ENCODE peak calls at places on chromosome 22, in four cellular contexts. Z is H9, U is mesendoderm, S is IMR-90. B is an unnamed sample.

GRCh38 chr22:22893891-22894739 is 6.5 kb downstream of the IGLL5 start:
- DNase-seq in S (no peak), Z (no peak), U (no peak), B (no peak)

GRCh38 chr22:46568102-46568809 is 30.8 kb upstream of the CELSR1 start:
- DNase-seq in Z (no peak), U (no peak), S (no peak), B (no peak)

GRCh38 chr22:41243361-41243760 is 2.6 kb upstream of the CHADL start:
- DNase-seq in Z (no peak), S (no peak), U (no peak), B (no peak)

GRCh38 chr22:28021998-28022660 is 103.1 kb upstream of the PITPNB start:
- DNase-seq in Z (no peak), S (no peak), U (no peak), B (no peak)

GRCh38 chr22:37453696-37454095 is 26.4 kb upstream of the ELFN2 start:
- DNase-seq in Z (no peak), S (no peak), U (no peak), B (no peak)

GRCh38 chr22:47198801-47199251 is 436.4 kb downstream of the TBC1D22A start:
- DNase-seq in U (no peak), Z (no peak), S (no peak), B (no peak)

GRCh38 chr22:22485524-22485923 is 23.0 kb downstream of the ZNF280B start:
- DNase-seq in U (no peak), Z (no peak), S (no peak), B (no peak)

GRCh38 chr22:22565991-22566390 is 6.9 kb upstream of the PRAME start:
- DNase-seq in Z (no peak), S (peak), U (no peak), B (no peak)

GRCh38 chr22:42317691-42318547 is 47.5 kb upstream of the TCF20 start:
- DNase-seq in U (no peak), S (no peak), Z (no peak), B (no peak)

GRCh38 chr22:50702261-50702671 is 29.6 kb downstream of the SHANK3 start:
- DNase-seq in S (no peak), Z (no peak), U (no peak), B (no peak)

GRCh38 chr22:19844423-19845368 is 10.0 kb downstream of the GNB1L start:
- DNase-seq in Z (no peak), U (no peak), S (peak), B (peak)

GRCh38 chr22:36419177-36419911 is 31.6 kb upstream of the MYH9 start:
- DNase-seq in Z (no peak), S (peak), U (peak), B (peak)

GRCh38 chr22:50505776-50506610 is 1.5 kb downstream of the LMF2 start:
- DNase-seq in S (no peak), Z (peak), U (no peak), B (no peak)

GRCh38 chr22:43275545-43275981 is 67.6 kb downstream of the SCUBE1 start:
- DNase-seq in S (peak), U (peak), Z (peak), B (peak)

GRCh38 chr22:19536564-19536963 is 12.4 kb upstream of the CLDN5 start:
- DNase-seq in U (no peak), Z (no peak), S (no peak), B (no peak)

GRCh38 chr22:47213571-47214230 is 451.3 kb downstream of the TBC1D22A start:
- DNase-seq in S (no peak), U (peak), Z (peak), B (peak)

GRCh38 chr22:32502346-32502745 is 27.7 kb downstream of the FBXO7 start:
- DNase-seq in Z (peak), U (peak), S (no peak), B (no peak)

GRCh38 chr22:43228330-43228729 is 41.4 kb upstream of the TTLL12 start:
- DNase-seq in U (peak), S (peak), Z (peak), B (peak)

GRCh38 chr22:46551996-46552395 is 14.6 kb upstream of the CELSR1 start:
- DNase-seq in U (no peak), Z (no peak), S (no peak), B (no peak)

GRCh38 chr22:27348634-27349033 is 452.9 kb downstream of the MN1 start:
- DNase-seq in Z (no peak), U (no peak), S (peak), B (no peak)

GRCh38 chr22:32204856-32205722 is at the start of gene RFPL2:
- DNase-seq in S (peak), Z (peak), U (peak), B (peak)

GRCh38 chr22:37492428-37493344 is 6.5 kb upstream of the MFNG start:
- DNase-seq in Z (peak), U (peak), S (peak), B (peak)

GRCh38 chr22:30486118-30486517 is 14.3 kb upstream of the SEC14L3 start:
- DNase-seq in S (no peak), U (no peak), Z (no peak), B (no peak)
- H4K5ac ChIP-seq in S (no peak), U (no peak), Z (no peak), B (no peak)

GRCh38 chr22:45233827-45234226 is 6.9 kb downstream of the KIAA0930 start:
- DNase-seq in U (no peak), S (no peak), Z (no peak), B (no peak)
- H4K5ac ChIP-seq in U (no peak), S (no peak), Z (no peak), B (no peak)

GRCh38 chr22:44366372-44367310 is 53.9 kb upstream of the SHISAL1 start:
- DNase-seq in Z (no peak), S (peak), U (no peak), B (no peak)
- H4K5ac ChIP-seq in Z (no peak), S (no peak), U (no peak), B (no peak)

GRCh38 chr22:38844661-38845367 is 986 bp upstream of the NPTXR start:
- DNase-seq in S (no peak), Z (no peak), U (no peak), B (no peak)
- H4K5ac ChIP-seq in S (no peak), Z (no peak), U (no peak), B (no peak)